ENCODE peak calls at places on chromosomes 6 and 20, in four cellular contexts. V, I, Q and W are unnamed samples. For H3K36me3 and H3K4me1, the result is how much of the 10 kb centered on the place peaks cover.

GRCh38 chr6:150198532-150198931 is 55.7 kb downstream of the PPP1R14C start:
- DNase-seq in V (no peak), I (no peak), Q (no peak), W (no peak)

GRCh38 chr6:111759836-111760785 is 113.1 kb downstream of the FYN start:
- DNase-seq in V (no peak), I (no peak), Q (no peak), W (peak)

GRCh38 chr6:144104898-144105487 is 9.6 kb upstream of the SF3B5 start:
- DNase-seq in V (peak), I (peak), Q (no peak), W (no peak)

GRCh38 chr6:20647585-20647984 is 113.3 kb downstream of the CDKAL1 start:
- DNase-seq in V (no peak), I (no peak), Q (no peak), W (no peak)

GRCh38 chr6:27592481-27593199 is 119.7 kb upstream of the ZNF184 start:
- DNase-seq in V (no peak), I (peak), Q (no peak), W (no peak)

GRCh38 chr6:130485870-130486269 is 120.1 kb downstream of the TMEM200A start:
- DNase-seq in V (no peak), I (no peak), Q (no peak), W (no peak)

GRCh38 chr6:146258206-146258605 is 229.3 kb downstream of the GRM1 start:
- DNase-seq in V (no peak), I (no peak), Q (no peak), W (no peak)

GRCh38 chr20:23637282-23638221 is at the start of gene CST3:
- DNase-seq in V (peak), I (peak), Q (peak), W (no peak)

GRCh38 chr6:128173290-128173689 is 272.4 kb upstream of the THEMIS start:
- DNase-seq in V (no peak), I (no peak), Q (no peak), W (no peak)

GRCh38 chr6:49543087-49543858 is 7.2 kb upstream of the C6orf141 start:
- DNase-seq in V (no peak), I (no peak), Q (no peak), W (no peak)

GRCh38 chr20:11376998-11377397 is 540.7 kb upstream of the BTBD3 start:
- DNase-seq in V (no peak), I (no peak), Q (no peak), W (no peak)

GRCh38 chr6:97305676-97306075 is 22.7 kb upstream of the MMS22L start:
- DNase-seq in V (no peak), I (no peak), Q (no peak), W (no peak)

GRCh38 chr6:131687022-131687421 is 14.2 kb downstream of the OR2A4 start:
- DNase-seq in V (no peak), I (no peak), Q (no peak), W (no peak)

GRCh38 chr6:66096679-66097078 is 389.7 kb upstream of the EYS start:
- DNase-seq in V (no peak), I (no peak), Q (no peak), W (no peak)

GRCh38 chr20:40255368-40255767 is 433.7 kb downstream of the MAFB start:
- DNase-seq in V (peak), I (no peak), Q (no peak), W (no peak)

GRCh38 chr6:6319947-6320811 is at the start of gene F13A1:
- DNase-seq in V (no peak), I (peak), Q (no peak), W (no peak)

DNA sequence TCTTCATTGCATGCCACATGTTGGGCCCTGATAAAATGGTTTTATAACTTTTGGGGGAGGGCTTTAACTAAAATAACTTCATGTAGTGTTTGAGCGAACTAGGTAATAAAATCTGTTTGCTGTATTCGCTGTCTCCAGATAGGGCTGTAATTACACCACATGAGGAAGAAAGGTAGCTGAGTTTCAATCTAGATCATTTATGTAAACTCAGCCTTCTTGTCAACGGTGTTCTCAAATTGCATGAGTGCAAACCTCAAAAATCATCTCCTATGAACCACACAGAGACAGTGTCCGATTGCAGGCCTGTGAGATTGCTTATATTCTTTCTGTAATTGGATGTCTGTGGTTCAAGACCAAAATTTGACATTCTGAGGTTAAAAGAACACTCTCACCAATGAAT is 37.7 kb upstream of the BEND3 start:
- DNase-seq in V (no peak), I (no peak), Q (no peak), W (no peak)
- H3K27ac ChIP-seq in V (no peak), I (no peak), Q (no peak), W (no peak)

GRCh38 chr6:160042014-160042773 is 73.3 kb downstream of the IGF2R start:
- DNase-seq in V (peak), I (no peak), Q (no peak), W (no peak)
- H3K36me3 ChIP-seq in V (under half), I (under half), Q (under half), W (half or more)

DNA sequence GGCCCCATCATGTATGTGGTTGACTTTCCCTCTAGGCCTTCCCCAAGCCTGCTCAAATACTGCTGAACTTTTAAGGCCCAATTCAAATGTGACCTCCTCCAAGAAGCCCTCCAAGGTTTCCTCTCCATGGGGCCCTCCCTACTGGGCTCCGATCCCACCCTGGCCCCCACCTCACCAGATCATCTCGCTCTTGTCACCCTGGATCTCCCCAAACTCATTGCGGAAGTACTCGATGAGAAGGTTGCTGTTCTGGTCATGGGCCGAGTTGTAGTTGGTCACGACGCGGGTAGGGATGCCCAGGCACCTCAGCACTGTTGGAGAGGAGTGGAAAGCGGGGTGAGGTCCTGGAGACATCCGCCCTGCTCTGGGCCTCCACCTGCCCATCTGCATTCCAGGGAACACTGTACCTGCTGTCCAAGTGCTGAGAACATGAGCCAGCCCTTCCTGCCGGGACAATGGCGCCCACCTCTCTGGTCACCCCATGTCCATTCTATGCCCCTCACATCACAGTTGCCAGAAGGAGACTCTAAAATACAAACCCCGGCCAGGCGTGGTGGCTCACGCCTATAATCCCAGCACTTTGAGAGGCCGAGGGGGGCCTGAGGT is 23.1 kb downstream of the TGM2 start:
- DNase-seq in V (no peak), I (no peak), Q (no peak), W (no peak)
- H3K4me1 ChIP-seq in V (under half), I (under half), Q (half or more), W (under half)

GRCh38 chr6:170286934-170287265 is 4.0 kb downstream of the DLL1 start:
- DNase-seq in V (no peak), I (no peak), Q (no peak), W (no peak)
- H3K27ac ChIP-seq in V (peak), I (no peak), Q (peak), W (no peak)